ENCODE peak calls at places on chromosomes 3 and 15, in four cellular contexts. T is mucosa of descending colon, G is ovary, P is DND-41. K is an unnamed sample. For H3K4me1, the result is how much of the 10 kb centered on the place peaks cover.

GRCh38 chr3:96483781-96484180 is 330.6 kb upstream of the EPHA6 start:
- DNase-seq in P (no peak), T (no peak), G (no peak), K (no peak)

GRCh38 chr3:80785475-80785874 is 976.0 kb downstream of the GBE1 start:
- DNase-seq in G (no peak), P (no peak), T (no peak), K (no peak)

GRCh38 chr3:156711113-156711512 is 36.7 kb downstream of the TIPARP start:
- DNase-seq in T (no peak), P (no peak), G (no peak), K (no peak)

GRCh38 chr15:90232196-90232595 is 1.5 kb downstream of the CIB1 start:
- DNase-seq in G (no peak), T (no peak), P (no peak), K (no peak)

GRCh38 chr3:9153763-9154601 is 95.5 kb downstream of the SRGAP3 start:
- DNase-seq in G (no peak), T (no peak), P (no peak), K (no peak)

GRCh38 chr3:27861047-27862036 is 139.2 kb upstream of the EOMES start:
- DNase-seq in P (peak), T (no peak), G (no peak), K (no peak)

GRCh38 chr3:9951962-9952805 is at the start of gene PRRT3:
- DNase-seq in G (peak), P (peak), T (peak), K (no peak)

GRCh38 chr15:65620833-65621232 is 905 bp upstream of the SLC24A1 start:
- DNase-seq in T (no peak), P (no peak), G (no peak), K (no peak)

GRCh38 chr3:87082806-87083440 is 92.0 kb upstream of the VGLL3 start:
- DNase-seq in P (no peak), T (no peak), G (no peak), K (no peak)

GRCh38 chr15:60237411-60237810 is 160.4 kb downstream of the ANXA2 start:
- DNase-seq in T (no peak), P (no peak), G (no peak), K (no peak)

GRCh38 chr3:101867521-101867920 is 18.2 kb downstream of the NFKBIZ start:
- DNase-seq in P (no peak), G (no peak), T (no peak), K (no peak)

GRCh38 chr15:65072027-65072426 is 4.2 kb upstream of the RASL12 start:
- DNase-seq in T (no peak), P (no peak), G (peak), K (no peak)

GRCh38 chr15:72058590-72058989 is 59.4 kb downstream of the MYO9A start:
- DNase-seq in P (no peak), G (no peak), T (no peak), K (no peak)

GRCh38 chr3:29183346-29184087 is 97.4 kb upstream of the RBMS3 start:
- DNase-seq in P (no peak), G (no peak), T (no peak), K (no peak)

GRCh38 chr3:120052225-120052624 is 42.0 kb downstream of the GSK3B start:
- DNase-seq in T (no peak), P (no peak), G (no peak), K (no peak)

GRCh38 chr3:54150864-54151467 is 28.6 kb downstream of the CACNA2D3 start:
- DNase-seq in G (no peak), P (no peak), T (no peak), K (no peak)

GRCh38 chr15:49238342-49238741 is 68.3 kb downstream of the GALK2 start:
- DNase-seq in G (no peak), P (no peak), T (no peak), K (no peak)

GRCh38 chr15:79299836-79300235 is 11.1 kb upstream of the TMED3 start:
- DNase-seq in T (no peak), G (no peak), P (no peak), K (no peak)

GRCh38 chr3:55765398-55765797 is 278.3 kb upstream of the WNT5A start:
- DNase-seq in T (no peak), P (no peak), G (no peak), K (no peak)

GRCh38 chr3:12756185-12756584 is 2.9 kb downstream of the TMEM40 start:
- DNase-seq in G (no peak), T (no peak), P (no peak), K (no peak)

GRCh38 chr15:63503739-63504246 is 600 bp upstream of the USP3 start:
- DNase-seq in T (no peak), P (peak), G (peak), K (no peak)

GRCh38 chr3:119690043-119690656 is 12.7 kb upstream of the CFAP91 start:
- DNase-seq in T (no peak), G (no peak), P (no peak), K (no peak)

GRCh38 chr3:37922721-37923575 is 61.3 kb downstream of the CTDSPL start:
- DNase-seq in P (peak), G (no peak), T (no peak), K (no peak)

GRCh38 chr15:75649045-75649761 is 1.5 kb downstream of the SNX33 start:
- DNase-seq in P (no peak), G (no peak), T (no peak), K (no peak)
- H3K4me1 ChIP-seq in P (under half), G (under half), T (under half), K (half or more)

GRCh38 chr3:193396451-193397244 is 18.1 kb upstream of the ATP13A5 start:
- DNase-seq in T (no peak), P (no peak), G (no peak), K (no peak)
- H3K4me1 ChIP-seq in T (under half), P (under half), G (under half), K (under half)

GRCh38 chr3:128274837-128275236 is 121.6 kb downstream of the EEFSEC start:
- DNase-seq in G (no peak), T (no peak), P (no peak), K (no peak)
- H3K4me1 ChIP-seq in G (under half), T (under half), P (under half), K (under half)

GRCh38 chr15:35695002-35695401 is 149.0 kb upstream of the DPH6 start:
- DNase-seq in G (no peak), P (no peak), T (no peak), K (no peak)
- H3K4me1 ChIP-seq in G (under half), P (under half), T (under half), K (half or more)

GRCh38 chr3:122994954-122995353 is 32.6 kb downstream of the SEMA5B start:
- DNase-seq in G (no peak), P (no peak), T (no peak), K (no peak)
- H3K4me1 ChIP-seq in G (under half), P (under half), T (under half), K (under half)

GRCh38 chr3:152338159-152338720 is 69.5 kb downstream of the MBNL1 start:
- DNase-seq in T (no peak), P (no peak), G (no peak), K (no peak)
- H3K4me1 ChIP-seq in T (under half), P (under half), G (under half), K (under half)

GRCh38 chr3:11625376-11626083 is 18.2 kb downstream of the VGLL4 start:
- DNase-seq in G (no peak), T (no peak), P (no peak), K (no peak)

GRCh38 chr3:11624704-11625375 is 18.9 kb downstream of the VGLL4 start:
- DNase-seq in T (no peak), P (peak), G (no peak), K (no peak)

GRCh38 chr3:11629716-11630115 is 14.0 kb downstream of the VGLL4 start:
- DNase-seq in T (no peak), P (no peak), G (no peak), K (no peak)

GRCh38 chr3:11626084-11626463 is 17.6 kb downstream of the VGLL4 start:
- DNase-seq in T (no peak), P (no peak), G (no peak), K (no peak)

DNA sequence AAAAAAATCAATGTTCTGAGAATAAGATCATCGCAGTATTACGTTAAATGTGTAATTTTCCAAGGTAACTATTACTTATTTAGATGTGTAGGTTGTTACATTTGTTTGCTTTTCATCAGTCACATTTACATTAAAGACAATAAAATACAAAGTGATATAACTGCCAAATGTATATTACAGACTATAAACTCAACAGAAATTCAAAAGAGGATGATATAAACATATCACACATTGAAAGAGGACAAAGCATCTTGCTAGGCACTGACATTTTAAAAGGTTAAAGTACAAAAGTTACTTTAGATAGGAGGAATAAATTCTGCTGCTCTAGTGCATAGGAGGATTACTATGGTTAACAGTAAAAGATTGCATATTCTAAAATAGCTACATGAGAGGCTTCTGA is 16.1 kb downstream of the VGLL4 start:
- DNase-seq in G (no peak), P (no peak), T (no peak), K (no peak)
- H3K4me1 ChIP-seq in G (under half), P (under half), T (under half), K (under half)

K was measured in esophagus squamous epithelium.